ENCODE peak calls at places on chromosomes 4 and X, in eight cellular contexts. V is gastrocnemius medialis, T is fibroblast of villous mesenchyme, P is cardiac fibroblast, L is mucosa of descending colon, A is tibial artery, G is dorsolateral prefrontal cortex, M is hepatocyte. J is an unnamed sample.

GRCh38 chr4:76545161-76545884 is 110.3 kb downstream of the SHROOM3 start:
- DNase-seq in V (no peak), T (no peak), P (no peak), L (no peak), A (no peak), G (no peak), M (no peak), J (peak)

GRCh38 chr4:16505726-16506125 is 279.5 kb upstream of the TAPT1 start:
- DNase-seq in V (no peak), T (peak), P (peak), L (no peak), A (no peak), G (no peak), M (peak), J (peak)

GRCh38 chrX:77597090-77597489 is 149.9 kb downstream of the FGF16 start:
- DNase-seq in V (no peak), T (peak), P (peak), L (no peak), A (no peak), G (no peak), M (no peak), J (peak)

GRCh38 chrX:120450163-120450562 is 18.9 kb downstream of the LAMP2 start:
- DNase-seq in V (no peak), T (no peak), P (peak), L (no peak), A (no peak), G (no peak), M (no peak), J (peak)

GRCh38 chrX:46502848-46503247 is 42.4 kb downstream of the ZNF674 start:
- DNase-seq in V (no peak), T (no peak), P (no peak), L (no peak), A (no peak), G (no peak), M (no peak), J (no peak)

GRCh38 chrX:104335765-104336164 is 81.0 kb upstream of the ESX1 start:
- DNase-seq in V (no peak), T (peak), P (peak), L (no peak), A (no peak), G (no peak), M (no peak), J (peak)

GRCh38 chrX:1026263-1027015 is 186.0 kb downstream of the CRLF2 start:
- DNase-seq in V (no peak), T (no peak), P (no peak), L (no peak), A (no peak), G (no peak), M (no peak), J (no peak)

GRCh38 chr4:148203056-148203898 is 238.9 kb downstream of the NR3C2 start:
- DNase-seq in V (no peak), T (no peak), P (peak), L (no peak), A (no peak), G (no peak), M (peak), J (no peak)

GRCh38 chrX:26845051-26845450 is 618.1 kb downstream of the PPP4R3C start:
- DNase-seq in V (no peak), T (peak), P (peak), L (no peak), A (no peak), G (no peak), M (peak), J (peak)

GRCh38 chrX:6187256-6187655 is 41.4 kb downstream of the NLGN4X start:
- DNase-seq in V (no peak), T (peak), P (no peak), L (no peak), A (no peak), G (no peak), M (no peak), J (no peak)

GRCh38 chr4:84582988-84583870 is at the start of gene CDS1:
- DNase-seq in V (no peak), T (no peak), P (no peak), L (peak), A (peak), G (peak), M (peak), J (no peak)

GRCh38 chr4:70927502-70928139 is 25.5 kb downstream of the MOB1B start:
- DNase-seq in V (no peak), T (no peak), P (no peak), L (no peak), A (no peak), G (no peak), M (no peak), J (no peak)

GRCh38 chr4:110073045-110073845 is 125.2 kb downstream of the ELOVL6 start:
- DNase-seq in V (no peak), T (peak), P (peak), L (no peak), A (no peak), G (no peak), M (no peak), J (no peak)

GRCh38 chrX:42680651-42681050 is 97.3 kb downstream of the PPP1R2C start:
- DNase-seq in V (no peak), T (peak), P (peak), L (no peak), A (no peak), G (no peak), M (peak), J (peak)

GRCh38 chr4:174198396-174199179 is 84.9 kb downstream of the FBXO8 start:
- DNase-seq in V (no peak), T (peak), P (peak), L (no peak), A (no peak), G (no peak), M (peak), J (peak)

GRCh38 chr4:54498661-54499111 is 159.1 kb upstream of the KIT start:
- DNase-seq in V (no peak), T (no peak), P (peak), L (no peak), A (no peak), G (no peak), M (no peak), J (peak)

GRCh38 chrX:37993857-37994619 is 12.3 kb upstream of the SYTL5 start:
- DNase-seq in V (no peak), T (no peak), P (no peak), L (peak), A (no peak), G (no peak), M (peak), J (no peak)

GRCh38 chr4:189022441-189023035 is 883.3 kb downstream of the TRIML1 start:
- DNase-seq in V (no peak), T (peak), P (peak), L (no peak), A (no peak), G (no peak), M (peak), J (peak)

GRCh38 chrX:22135994-22136684 is 104.0 kb downstream of the PHEX start:
- DNase-seq in V (no peak), T (peak), P (peak), L (no peak), A (peak), G (no peak), M (peak), J (peak)

GRCh38 chrX:130555341-130555740 is 153.6 kb downstream of the RBMX2 start:
- DNase-seq in V (no peak), T (peak), P (no peak), L (no peak), A (no peak), G (no peak), M (no peak), J (peak)

GRCh38 chrX:128518508-128518907 is 466.3 kb upstream of the ACTRT1 start:
- DNase-seq in V (no peak), T (peak), P (no peak), L (no peak), A (no peak), G (no peak), M (peak), J (no peak)

GRCh38 chr4:150252741-150253140 is 174.5 kb downstream of the DCLK2 start:
- DNase-seq in V (no peak), T (no peak), P (no peak), L (no peak), A (no peak), G (no peak), M (no peak), J (no peak)

GRCh38 chrX:130083656-130084382 is 26.5 kb downstream of the ELF4 start:
- DNase-seq in V (no peak), T (no peak), P (no peak), L (peak), A (no peak), G (no peak), M (no peak), J (no peak)

GRCh38 chr4:23911675-23912455 is 22.0 kb upstream of the PPARGC1A start:
- DNase-seq in V (no peak), T (no peak), P (no peak), L (no peak), A (no peak), G (no peak), M (no peak), J (no peak)

GRCh38 chr4:4853921-4854648 is 5.4 kb upstream of the MSX1 start:
- DNase-seq in V (no peak), T (no peak), P (no peak), L (no peak), A (peak), G (no peak), M (no peak), J (no peak)
- TF ChIP-seq CTCF in V (no peak), T (no peak), P (no peak), L (no peak), A (no peak), G (no peak), M (no peak), J (no peak)

GRCh38 chr4:183909187-183909586 is 4.1 kb downstream of the STOX2 start:
- DNase-seq in V (no peak), T (no peak), P (no peak), L (no peak), A (no peak), G (no peak), M (no peak), J (no peak)

GRCh38 chr4:183906486-183906735 is 1.3 kb downstream of the STOX2 start:
- DNase-seq in V (no peak), T (no peak), P (no peak), L (no peak), A (no peak), G (no peak), M (no peak), J (no peak)

GRCh38 chr4:183906736-183907651 is 1.9 kb downstream of the STOX2 start:
- DNase-seq in V (no peak), T (no peak), P (no peak), L (no peak), A (no peak), G (peak), M (peak), J (no peak)

GRCh38 chr4:183905593-183906485 is 732 bp downstream of the STOX2 start:
- DNase-seq in V (peak), T (peak), P (peak), L (no peak), A (no peak), G (peak), M (peak), J (peak)

GRCh38 chr4:183908284-183908683 is 3.2 kb downstream of the STOX2 start:
- DNase-seq in V (no peak), T (no peak), P (no peak), L (no peak), A (no peak), G (no peak), M (no peak), J (no peak)
- H3K4me3 ChIP-seq in V (no peak), T (no peak), P (no peak), L (no peak), A (no peak), G (peak), M (no peak), J (no peak)

GRCh38 chr4:11488657-11489448 is 60.2 kb upstream of the HS3ST1 start:
- DNase-seq in V (no peak), T (no peak), P (no peak), L (no peak), A (no peak), G (no peak), M (no peak), J (no peak)
- TF ChIP-seq CTCF in V (no peak), T (no peak), P (no peak), L (no peak), A (no peak), G (no peak), M (no peak), J (no peak)

DNA sequence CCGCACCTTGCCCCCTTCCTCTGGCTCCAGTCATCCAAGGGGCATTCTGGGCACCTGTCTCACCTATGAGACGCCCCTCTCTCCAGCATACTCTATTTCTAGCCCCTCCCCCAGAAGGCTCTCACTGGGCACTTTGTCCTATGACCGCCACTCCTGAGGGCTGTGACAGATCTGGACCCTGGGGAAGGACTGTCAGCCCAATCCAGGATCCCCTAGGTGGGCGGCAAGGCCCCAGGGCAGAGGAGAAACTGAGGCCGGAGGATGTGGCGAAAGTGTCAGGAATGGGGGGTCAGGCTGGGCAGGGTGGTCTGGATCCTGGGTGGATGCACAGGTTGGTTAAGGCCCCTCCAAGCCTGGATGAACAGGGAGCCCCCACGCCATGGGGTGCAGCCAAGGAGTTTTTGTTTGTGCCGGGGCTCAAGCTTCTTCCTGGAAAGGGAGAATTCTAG is 16.2 kb upstream of the NAT8L start:
- DNase-seq in V (no peak), T (no peak), P (no peak), L (no peak), A (no peak), G (no peak), M (no peak), J (no peak)
- H3K4me3 ChIP-seq in V (no peak), T (peak), P (peak), L (no peak), A (no peak), G (peak), M (no peak), J (peak)

DNA sequence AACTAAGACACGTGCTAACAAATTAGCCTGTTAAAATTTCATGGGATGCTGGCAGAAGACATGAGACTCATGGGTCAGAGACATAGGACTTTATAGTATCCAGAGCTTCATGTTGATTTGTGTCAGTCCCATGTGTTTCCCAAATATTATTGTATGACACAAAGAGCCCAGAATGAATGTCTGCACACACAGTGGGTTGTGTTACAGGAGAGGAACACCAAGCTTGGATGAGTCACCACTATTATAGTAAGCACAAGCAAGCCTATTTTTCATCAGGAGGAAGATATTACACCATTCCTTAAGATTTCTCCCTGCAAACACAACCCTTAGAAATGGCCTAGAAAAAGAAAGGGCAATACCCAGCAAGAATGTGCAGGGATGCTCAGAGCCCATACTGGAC is 15.4 kb downstream of the BBS12 start:
- DNase-seq in V (no peak), T (peak), P (peak), L (no peak), A (no peak), G (no peak), M (no peak), J (peak)
- TF ChIP-seq CTCF in V (no peak), T (no peak), P (no peak), L (no peak), A (no peak), G (no peak), M (no peak), J (no peak)

J was measured in AG10803.